ENCODE peak calls at places on chromosomes 4 and X, in five cellular contexts. T is IMR-90, V is SK-N-SH, R is A549, U is K562. C is an unnamed sample.

GRCh38 chrX:140431521-140431920 is 73.3 kb downstream of the SOX3 start:
- DNase-seq in U (no peak), R (no peak), T (peak; percentile 1), V (no peak), C (no peak)

GRCh38 chr4:8866828-8867623 is 4.6 kb downstream of the HMX1 start:
- DNase-seq in T (no peak), V (no peak), U (no peak), R (no peak), C (no peak)

GRCh38 chr4:124276461-124276860 is 436.1 kb downstream of the ANKRD50 start:
- DNase-seq in U (no peak), R (no peak), V (no peak), T (peak; percentile 24), C (no peak)

GRCh38 chrX:63282828-63283227 is 68.3 kb downstream of the SPIN4 start:
- DNase-seq in U (no peak), V (no peak), R (no peak), T (no peak), C (no peak)

GRCh38 chrX:86002076-86002896 is 45.1 kb downstream of the CHM start:
- DNase-seq in U (peak; percentile 8), T (peak; percentile 60), V (no peak), R (no peak), C (no peak)

GRCh38 chr4:125956281-125956680 is 641.5 kb downstream of the FAT4 start:
- DNase-seq in T (no peak), V (no peak), R (no peak), U (no peak), C (no peak)

GRCh38 chr4:10096976-10097330 is 19.6 kb downstream of the WDR1 start:
- DNase-seq in U (no peak), V (no peak), R (no peak), T (no peak), C (no peak)

GRCh38 chr4:31458813-31459212 is 738.6 kb downstream of the PCDH7 start:
- DNase-seq in T (no peak), U (no peak), R (no peak), V (no peak), C (no peak)

GRCh38 chrX:115898382-115899001 is 272.1 kb upstream of the AGTR2 start:
- DNase-seq in U (peak; percentile 12), R (no peak), T (peak; percentile 29), V (peak; percentile 37), C (no peak)

GRCh38 chr4:62487016-62487415 is 1286.9 kb downstream of the ADGRL3 start:
- DNase-seq in R (no peak), U (no peak), V (no peak), T (no peak), C (no peak)

GRCh38 chr4:160034501-160034900 is 931.6 kb downstream of the RAPGEF2 start:
- DNase-seq in T (no peak), R (no peak), U (no peak), V (no peak), C (no peak)

GRCh38 chr4:108425988-108426387 is 194.4 kb upstream of the RPL34 start:
- DNase-seq in R (no peak), V (no peak), T (peak; percentile 94), U (no peak), C (no peak)

GRCh38 chrX:53357799-53358530 is 64.5 kb downstream of the SMC1A start:
- DNase-seq in U (no peak), R (no peak), V (peak; percentile 36), T (peak; percentile 48), C (no peak)

GRCh38 chrX:153885968-153886903 is at the start of gene L1CAM:
- DNase-seq in T (no peak), V (peak; percentile 85), R (no peak), U (peak; percentile 85), C (no peak)

GRCh38 chr4:20078644-20079043 is 173.1 kb upstream of the SLIT2 start:
- DNase-seq in T (no peak), V (no peak), U (no peak), R (no peak), C (no peak)

GRCh38 chr4:77202491-77202890 is 45.5 kb downstream of the CCNG2 start:
- DNase-seq in U (no peak), R (no peak), V (no peak), T (no peak), C (no peak)

GRCh38 chrX:134717698-134718328 is 59.5 kb upstream of the PLAC1 start:
- DNase-seq in U (no peak), V (no peak), T (peak; percentile 68), R (peak; percentile 30), C (no peak)

GRCh38 chrX:13110427-13111324 is 66.3 kb upstream of the FAM9C start:
- DNase-seq in T (peak; percentile 92), V (peak; percentile 4), U (no peak), R (peak; percentile 62), C (no peak)

GRCh38 chr4:1739358-1739757 is 18.0 kb downstream of the TACC3 start:
- DNase-seq in T (no peak), U (no peak), R (no peak), V (no peak), C (no peak)

GRCh38 chr4:179595671-179596410 is 2153.6 kb upstream of the AGA start:
- DNase-seq in T (peak; percentile 95), U (no peak), R (no peak), V (no peak), C (no peak)

GRCh38 chr4:60744767-60745166 is 455.4 kb upstream of the ADGRL3 start:
- DNase-seq in T (peak; percentile 45), V (no peak), R (no peak), U (no peak), C (no peak)

GRCh38 chr4:93183589-93183988 is 645.0 kb upstream of the ATOH1 start:
- DNase-seq in R (no peak), V (no peak), T (no peak), U (no peak), C (no peak)

GRCh38 chr4:73682508-73682907 is 57.9 kb upstream of the CXCL8 start:
- DNase-seq in R (no peak), T (no peak), U (no peak), V (no peak), C (no peak)

GRCh38 chrX:348461-349117 is 30.0 kb upstream of the GTPBP6 start:
- DNase-seq in V (no peak), T (peak; percentile 16), R (no peak), U (no peak), C (no peak)

GRCh38 chr4:189547537-189547936 is 393.1 kb upstream of the FRG1 start:
- DNase-seq in U (no peak), V (no peak), R (no peak), T (no peak), C (no peak)

GRCh38 chr4:70571772-70572171 is 20.3 kb upstream of the AMBN start:
- DNase-seq in T (no peak), R (no peak), V (no peak), U (no peak), C (no peak)

GRCh38 chrX:118644378-118644777 is 83.0 kb upstream of the IL13RA1 start:
- DNase-seq in R (peak; percentile 46), U (peak; percentile 9), V (peak; percentile 9), T (peak; percentile 68), C (no peak)

GRCh38 chr4:78560296-78560963 is 8.9 kb downstream of the ANXA3 start:
- DNase-seq in V (no peak), T (peak; percentile 94), R (no peak), U (no peak), C (no peak)

GRCh38 chr4:3671571-3672464 is 94.4 kb upstream of the ADRA2C start:
- DNase-seq in T (peak; percentile 41), R (peak; percentile 28), U (no peak), V (no peak), C (no peak)

GRCh38 chr4:67765928-67766327 is 11.7 kb upstream of the GNRHR start:
- DNase-seq in T (peak; percentile 31), V (no peak), U (no peak), R (no peak), C (no peak)

GRCh38 chr4:90715242-90715641 is 588.0 kb downstream of the CCSER1 start:
- DNase-seq in T (no peak), U (no peak), V (no peak), R (no peak), C (no peak)

GRCh38 chr4:143195581-143195980 is 10.9 kb downstream of the USP38 start:
- DNase-seq in V (no peak), U (no peak), T (no peak), R (no peak), C (no peak)

GRCh38 chr4:147547314-147548056 is 66.6 kb downstream of the EDNRA start:
- DNase-seq in V (no peak), U (no peak), R (no peak), T (peak; percentile 88), C (no peak)

GRCh38 chrX:55008571-55009358 is 8.6 kb downstream of the APEX2 start:
- DNase-seq in U (no peak), T (peak; percentile 4), R (no peak), V (no peak), C (no peak)
- TF ChIP-seq RCOR1 in U (no peak), T (no peak), R (no peak), V (no peak), C (no peak)

DNA sequence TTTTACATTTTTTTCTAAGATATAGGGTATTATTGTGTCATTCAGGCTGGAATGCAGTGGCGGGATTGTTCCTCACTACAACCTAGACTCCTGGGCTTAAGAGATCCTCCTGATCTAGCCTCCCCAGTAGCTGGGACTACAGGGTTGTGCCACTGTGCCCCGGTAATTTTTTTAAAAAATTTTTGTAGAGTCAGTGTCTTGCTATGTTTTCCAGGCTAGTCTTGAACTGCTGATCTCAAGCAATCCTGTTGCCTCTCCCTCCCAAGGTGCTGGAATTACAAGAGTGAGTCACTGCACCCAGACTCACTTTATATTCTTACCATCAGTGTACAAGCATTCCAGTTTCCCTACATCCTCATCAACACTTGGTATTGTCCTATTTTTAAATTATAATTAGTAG is 156.4 kb upstream of the GYPA start:
- DNase-seq in R (no peak), V (no peak), T (no peak), U (no peak), C (no peak)
- H3K9me3 ChIP-seq in R (no peaks in the 10 kb centered on the region), V (no peaks in the 10 kb centered on the region), T (no peaks in the 10 kb centered on the region), U (no peaks in the 10 kb centered on the region), C (no peaks in the 10 kb centered on the region)

GRCh38 chr4:41361831-41362646 is 105.3 kb downstream of the UCHL1 start:
- DNase-seq in T (no peak), V (peak; percentile 39), R (no peak), U (no peak), C (no peak)
- TF ChIP-seq RCOR1 in T (no peak), V (peak; percentile 31), R (no peak), U (no peak), C (no peak)

GRCh38 chr4:13541176-13541604 is 3.1 kb downstream of the NKX3-2 start:
- DNase-seq in V (peak; percentile 31), T (no peak), U (no peak), R (no peak), C (no peak)

GRCh38 chr4:13541720-13542576 is 2.4 kb downstream of the NKX3-2 start:
- DNase-seq in V (peak; percentile 58), T (no peak), R (no peak), U (no peak), C (no peak)

GRCh38 chr4:13539047-13539720 is 5.1 kb downstream of the NKX3-2 start:
- DNase-seq in V (peak; percentile 39), R (no peak), T (no peak), U (no peak), C (no peak)

GRCh38 chr4:13539721-13540445 is 4.4 kb downstream of the NKX3-2 start:
- DNase-seq in R (no peak), U (no peak), T (no peak), V (peak; percentile 35), C (no peak)

GRCh38 chr4:13540446-13541175 is 3.7 kb downstream of the NKX3-2 start:
- DNase-seq in R (no peak), V (peak; percentile 28), U (no peak), T (no peak), C (no peak)
- H3K9me3 ChIP-seq in R (no peaks in the 10 kb centered on the region), V (no peaks in the 10 kb centered on the region), U (peaks cover 1% of the 10 kb centered on the region), T (peaks cover 15% of the 10 kb centered on the region), C (no peaks in the 10 kb centered on the region)